ENCODE peak calls at places on chromosomes 7 and 10, in seven cellular contexts. E, U, N, O, P, S and W are unnamed samples.

GRCh38 chr7:5525271-5526189 is 101.9 kb upstream of the TNRC18 start:
- DNase-seq in E (no peak), U (peak; percentile 48), N (no peak), O (peak; percentile 59), P (no peak), S (peak; percentile 40), W (no peak)

GRCh38 chr10:104735036-104735435 is 93.9 kb downstream of the SORCS3 start:
- DNase-seq in E (no peak), U (no peak), N (no peak), O (no peak), P (no peak), S (no peak), W (no peak)

GRCh38 chr10:111430070-111430469 is 353.2 kb downstream of the ADRA2A start:
- DNase-seq in E (peak; percentile 15), U (no peak), N (no peak), O (no peak), P (no peak), S (no peak), W (no peak)

GRCh38 chr7:155295511-155295910 is 2.2 kb upstream of the INSIG1 start:
- DNase-seq in E (no peak), U (no peak), N (no peak), O (no peak), P (no peak), S (no peak), W (no peak)

GRCh38 chr10:21747809-21748208 is 213.8 kb downstream of the MLLT10 start:
- DNase-seq in E (no peak), U (no peak), N (no peak), O (no peak), P (no peak), S (no peak), W (no peak)

GRCh38 chr10:102635377-102635776 is 8.9 kb upstream of the TRIM8 start:
- DNase-seq in E (no peak), U (no peak), N (no peak), O (no peak), P (no peak), S (no peak), W (no peak)

GRCh38 chr7:28132959-28133745 is 47.4 kb downstream of the JAZF1 start:
- DNase-seq in E (no peak), U (peak; percentile 38), N (no peak), O (no peak), P (no peak), S (no peak), W (no peak)

GRCh38 chr10:70145666-70146488 is 623 bp downstream of the TYSND1 start:
- DNase-seq in E (peak; percentile 38), U (peak; percentile 90), N (peak; percentile 64), O (peak; percentile 75), P (no peak), S (peak; percentile 67), W (peak; percentile 69)

GRCh38 chr7:87223666-87224065 is 4.1 kb upstream of the TMEM243 start:
- DNase-seq in E (no peak), U (peak; percentile 52), N (no peak), O (no peak), P (no peak), S (no peak), W (no peak)

GRCh38 chr10:16992611-16993119 is 136.9 kb downstream of the CUBN start:
- DNase-seq in E (no peak), U (peak; percentile 53), N (no peak), O (no peak), P (no peak), S (no peak), W (no peak)

GRCh38 chr7:69780377-69780776 is 182.1 kb downstream of the AUTS2 start:
- DNase-seq in E (no peak), U (no peak), N (no peak), O (no peak), P (no peak), S (no peak), W (no peak)

GRCh38 chr10:3471927-3472704 is 299.5 kb upstream of the PITRM1 start:
- DNase-seq in E (no peak), U (peak; percentile 53), N (peak; percentile 26), O (no peak), P (no peak), S (no peak), W (peak; percentile 66)

GRCh38 chr7:123604739-123605138 is 3.1 kb downstream of the ASB15 start:
- DNase-seq in E (no peak), U (no peak), N (no peak), O (no peak), P (no peak), S (no peak), W (no peak)

GRCh38 chr7:102424787-102425218 is 8.6 kb upstream of the ORAI2 start:
- DNase-seq in E (no peak), U (no peak), N (no peak), O (no peak), P (no peak), S (no peak), W (no peak)

GRCh38 chr10:33781666-33782395 is 447.4 kb upstream of the NRP1 start:
- DNase-seq in E (peak; percentile 14), U (no peak), N (no peak), O (no peak), P (no peak), S (no peak), W (no peak)

GRCh38 chr10:84783386-84783785 is 455.0 kb downstream of the CCSER2 start:
- DNase-seq in E (peak; percentile 13), U (peak; percentile 39), N (peak; percentile 36), O (no peak), P (no peak), S (no peak), W (no peak)

GRCh38 chr10:96606946-96607345 is 20.1 kb upstream of the TM9SF3 start:
- DNase-seq in E (no peak), U (no peak), N (no peak), O (no peak), P (no peak), S (no peak), W (no peak)

GRCh38 chr7:47503283-47503682 is 78.6 kb downstream of the TNS3 start:
- DNase-seq in E (no peak), U (peak; percentile 78), N (no peak), O (no peak), P (peak; percentile 13), S (no peak), W (peak; percentile 54)

GRCh38 chr7:107659666-107660065 is 962 bp upstream of the SLC26A4 start:
- DNase-seq in E (no peak), U (peak; percentile 86), N (no peak), O (peak; percentile 71), P (peak; percentile 70), S (no peak), W (no peak)

GRCh38 chr10:29355436-29355991 is 66.6 kb downstream of the LYZL1 start:
- DNase-seq in E (no peak), U (no peak), N (no peak), O (no peak), P (no peak), S (no peak), W (no peak)

GRCh38 chr7:27420702-27421101 is 178.1 kb downstream of the EVX1 start:
- DNase-seq in E (no peak), U (no peak), N (no peak), O (no peak), P (no peak), S (no peak), W (no peak)

GRCh38 chr7:108009873-108010272 is 6.9 kb upstream of the LAMB1 start:
- DNase-seq in E (no peak), U (no peak), N (no peak), O (no peak), P (no peak), S (no peak), W (no peak)

GRCh38 chr10:114872519-114873087 is 51.0 kb downstream of the FHIP2A start:
- DNase-seq in E (no peak), U (no peak), N (no peak), O (no peak), P (no peak), S (no peak), W (no peak)

GRCh38 chr10:79055100-79055782 is 13.5 kb upstream of the ZMIZ1 start:
- DNase-seq in E (no peak), U (no peak), N (no peak), O (no peak), P (no peak), S (peak; percentile 22), W (no peak)

GRCh38 chr7:100191775-100192174 is 14.1 kb downstream of the STAG3 start:
- DNase-seq in E (no peak), U (peak; percentile 67), N (no peak), O (no peak), P (no peak), S (no peak), W (no peak)

GRCh38 chr7:47196106-47196630 is 385.7 kb downstream of the TNS3 start:
- DNase-seq in E (no peak), U (no peak), N (no peak), O (no peak), P (no peak), S (no peak), W (peak; percentile 5)

GRCh38 chr10:61464461-61465215 is 11.5 kb upstream of the TMEM26 start:
- DNase-seq in E (no peak), U (peak; percentile 84), N (no peak), O (no peak), P (peak; percentile 59), S (no peak), W (peak; percentile 20)

GRCh38 chr10:81021428-81022129 is 483.9 kb downstream of the SH2D4B start:
- DNase-seq in E (no peak), U (no peak), N (no peak), O (no peak), P (no peak), S (no peak), W (no peak)